ENCODE peak calls at places on chromosomes 2 and 18, in seven cellular contexts. B, I, S, D, M, X and G are unnamed samples.

GRCh38 chr2:71556811-71557210 is 103.5 kb downstream of the DYSF start:
- DNase-seq in D (no peak), M (no peak), S (no peak), X (no peak), I (no peak), B (no peak), G (no peak)

GRCh38 chr2:27085670-27086089 is 892 bp upstream of the KHK start:
- DNase-seq in B (no peak), S (peak; percentile 67), M (peak; percentile 83), I (no peak), X (peak; percentile 94), D (peak; percentile 83), G (peak; percentile 81)

GRCh38 chr2:126634273-126634861 is 21.6 kb upstream of the GYPC start:
- DNase-seq in S (peak; percentile 25), X (no peak), B (peak; percentile 37), M (no peak), D (peak; percentile 62), I (peak; percentile 9), G (no peak)

GRCh38 chr2:215425021-215425782 is 10.7 kb downstream of the FN1 start:
- DNase-seq in S (no peak), X (no peak), B (no peak), I (no peak), M (no peak), D (no peak), G (no peak)

GRCh38 chr18:13565228-13565627 is 161.1 kb downstream of the FAM210A start:
- DNase-seq in I (no peak), X (no peak), M (peak; percentile 98), D (no peak), B (no peak), S (no peak), G (peak; percentile 64)

GRCh38 chr2:165635532-165635931 is 158.5 kb downstream of the GALNT3 start:
- DNase-seq in X (no peak), I (no peak), B (no peak), D (no peak), M (no peak), S (no peak), G (no peak)

GRCh38 chr2:233604826-233605225 is 12.6 kb upstream of the UGT1A8 start:
- DNase-seq in S (no peak), I (no peak), B (no peak), X (no peak), M (no peak), D (no peak), G (no peak)

GRCh38 chr2:44981714-44982108 is 27.5 kb downstream of the SIX2 start:
- DNase-seq in X (peak; percentile 92), M (peak; percentile 40), S (peak; percentile 79), I (peak; percentile 42), B (peak; percentile 58), D (peak; percentile 84), G (peak; percentile 65)

GRCh38 chr2:160294339-160294803 is 94.3 kb upstream of the ITGB6 start:
- DNase-seq in B (no peak), M (no peak), D (no peak), I (no peak), X (peak; percentile 88), S (peak; percentile 88), G (peak; percentile 49)

GRCh38 chr2:38602136-38602731 is 494 bp downstream of the HNRNPLL start:
- DNase-seq in S (peak; percentile 47), M (peak; percentile 58), X (peak; percentile 86), B (peak; percentile 64), I (peak; percentile 34), D (peak; percentile 80), G (peak; percentile 62)

GRCh38 chr2:28981016-28981441 is at the start of gene TOGARAM2:
- DNase-seq in B (no peak), I (no peak), M (peak; percentile 50), D (no peak), S (no peak), X (no peak), G (no peak)

GRCh38 chr18:23036611-23037259 is 98.5 kb upstream of the CABLES1 start:
- DNase-seq in X (no peak), D (no peak), B (no peak), M (no peak), S (no peak), I (no peak), G (no peak)

GRCh38 chr2:239267411-239267941 is 133.3 kb downstream of the HDAC4 start:
- DNase-seq in S (peak; percentile 80), I (peak; percentile 94), X (peak; percentile 91), M (no peak), D (peak; percentile 90), B (peak; percentile 83), G (peak; percentile 65)

GRCh38 chr18:57516068-57516467 is 70.4 kb downstream of the FECH start:
- DNase-seq in M (no peak), D (no peak), X (no peak), S (no peak), I (no peak), B (no peak), G (no peak)

GRCh38 chr2:58436842-58437241 is 195.7 kb upstream of the FANCL start:
- DNase-seq in B (no peak), I (no peak), S (peak; percentile 41), M (no peak), X (no peak), D (no peak), G (no peak)

GRCh38 chr2:213150315-213150951 is 979 bp downstream of the IKZF2 start:
- DNase-seq in I (no peak), B (no peak), D (no peak), X (no peak), S (peak; percentile 69), M (peak; percentile 29), G (no peak)